ENCODE peak calls at places on chromosome 20, in four cellular contexts. T, X, Q and M are unnamed samples.
A peak's percentile ranks its signal among the peaks of the same experiment; 100 is the strongest.

GRCh38 chr20:51125095-51125494 is 102.2 kb upstream of the KCNG1 start:
- DNase-seq in T (no peak), Q (peak; percentile 65), X (no peak), M (no peak)

GRCh38 chr20:51660741-51661608 is 107.2 kb downstream of the ATP9A start:
- DNase-seq in X (no peak), T (peak; percentile 94), Q (no peak), M (peak; percentile 33)

GRCh38 chr20:44171775-44172571 is 15.0 kb downstream of the JPH2 start:
- DNase-seq in T (no peak), X (no peak), Q (no peak), M (no peak)

GRCh38 chr20:43631598-43631997 is 35.3 kb upstream of the MYBL2 start:
- DNase-seq in X (no peak), Q (no peak), T (no peak), M (no peak)

GRCh38 chr20:1533059-1533458 is 24.4 kb downstream of the SIRPD start:
- DNase-seq in T (no peak), Q (no peak), X (peak; percentile 9), M (no peak)

GRCh38 chr20:57108742-57109141 is 157.7 kb downstream of the BMP7 start:
- DNase-seq in X (no peak), Q (no peak), T (no peak), M (no peak)

GRCh38 chr20:44746367-44747165 is 901 bp downstream of the KCNK15 start:
- DNase-seq in X (no peak), Q (no peak), T (no peak), M (no peak)

GRCh38 chr20:36574278-36575065 is 1.1 kb downstream of the TGIF2 start:
- DNase-seq in Q (peak; percentile 73), X (peak; percentile 59), T (no peak), M (no peak)

GRCh38 chr20:46007671-46008070 is 1.0 kb upstream of the MMP9 start:
- DNase-seq in T (no peak), Q (no peak), X (no peak), M (no peak)

GRCh38 chr20:15042723-15043122 is 705.3 kb upstream of the FLRT3 start:
- DNase-seq in Q (no peak), T (no peak), X (no peak), M (no peak)

GRCh38 chr20:37816003-37816402 is 86.9 kb upstream of the VSTM2L start:
- DNase-seq in T (no peak), Q (no peak), X (no peak), M (no peak)

GRCh38 chr20:33211817-33212424 is 5.2 kb upstream of the BPIFA3 start:
- DNase-seq in X (peak; percentile 8), Q (peak; percentile 48), T (peak; percentile 24), M (peak; percentile 72)

GRCh38 chr20:50221501-50222323 is 31.1 kb downstream of the CEBPB start:
- DNase-seq in Q (no peak), T (peak; percentile 23), X (no peak), M (peak; percentile 41)

GRCh38 chr20:62364911-62365736 is 2.0 kb downstream of the LAMA5 start:
- DNase-seq in Q (no peak), T (no peak), X (no peak), M (no peak)

GRCh38 chr20:23765578-23765977 is 14.8 kb upstream of the CST1 start:
- DNase-seq in X (no peak), Q (no peak), T (no peak), M (no peak)

GRCh38 chr20:53070714-53071392 is 98.7 kb downstream of the TSHZ2 start:
- DNase-seq in Q (no peak), T (no peak), X (peak; percentile 18), M (peak; percentile 4)

GRCh38 chr20:32483351-32484220 is 101.5 kb downstream of the NOL4L start:
- DNase-seq in X (peak; percentile 66), T (peak; percentile 80), Q (peak; percentile 83), M (peak; percentile 77)

GRCh38 chr20:436476-436875 is 25.9 kb downstream of the TBC1D20 start:
- DNase-seq in T (no peak), Q (no peak), X (no peak), M (no peak)

GRCh38 chr20:7760261-7761048 is 179.8 kb downstream of the HAO1 start:
- DNase-seq in T (no peak), X (no peak), Q (no peak), M (no peak)

GRCh38 chr20:63538204-63539091 is 1.3 kb upstream of the PTK6 start:
- DNase-seq in Q (peak; percentile 85), X (no peak), T (no peak), M (peak; percentile 73)

GRCh38 chr20:23446505-23446904 is 6.2 kb downstream of the CST11 start:
- DNase-seq in X (no peak), T (peak; percentile 30), Q (peak; percentile 65), M (peak; percentile 23)

GRCh38 chr20:52683761-52684160 is 288.4 kb upstream of the TSHZ2 start:
- DNase-seq in X (no peak), Q (no peak), T (no peak), M (no peak)

GRCh38 chr20:61560361-61560853 is 308.3 kb downstream of the CDH4 start:
- DNase-seq in T (peak; percentile 68), Q (no peak), X (no peak), M (no peak)

GRCh38 chr20:48928832-48929725 is 7.6 kb downstream of the ARFGEF2 start:
- DNase-seq in T (peak; percentile 57), X (no peak), Q (no peak), M (no peak)

GRCh38 chr20:46230811-46231282 is 77.5 kb downstream of the CDH22 start:
- DNase-seq in T (no peak), Q (no peak), X (no peak), M (peak; percentile 75)

GRCh38 chr20:57672164-57672563 is 37.7 kb downstream of the PMEPA1 start:
- DNase-seq in T (no peak), Q (peak; percentile 57), X (no peak), M (no peak)

GRCh38 chr20:38617011-38617829 is 15.6 kb downstream of the ARHGAP40 start:
- DNase-seq in X (no peak), Q (no peak), T (peak; percentile 73), M (peak; percentile 30)

GRCh38 chr20:62356143-62356947 is 10.8 kb downstream of the LAMA5 start:
- DNase-seq in X (no peak), T (no peak), Q (no peak), M (no peak)

GRCh38 chr20:50325651-50326050 is 135.0 kb downstream of the CEBPB start:
- DNase-seq in X (no peak), T (no peak), Q (no peak), M (no peak)

GRCh38 chr20:32767418-32768198 is 5.4 kb downstream of the DNMT3B start:
- DNase-seq in X (no peak), Q (no peak), T (no peak), M (no peak)

GRCh38 chr20:24658920-24659660 is 189.7 kb downstream of the SYNDIG1 start:
- DNase-seq in T (no peak), X (no peak), Q (no peak), M (no peak)

GRCh38 chr20:14445310-14445709 is 107.9 kb upstream of the FLRT3 start:
- DNase-seq in T (no peak), X (no peak), Q (no peak), M (peak; percentile 47)

GRCh38 chr20:22490287-22491187 is 93.8 kb downstream of the FOXA2 start:
- DNase-seq in Q (peak; percentile 76), T (no peak), X (no peak), M (no peak)